ENCODE peak calls at places on chromosomes 1 and 21, in nine cellular contexts. Y is PC-3; Z is PC-9; D is NT2/D1; V is right cardiac atrium; L is fibroblast of lung; N is heart left ventricle; G is CD8-positive, alpha-beta memory T cell; A is IMR-90. K is an unnamed sample. For H3K4me1, the result is how much of the 10 kb centered on the place peaks cover.

GRCh38 chr1:38991638-38992449 is 768 bp downstream of the AKIRIN1 start:
- DNase-seq in Y (peak), Z (peak), D (no peak), V (peak), L (peak), N (peak), G (no peak), A (no peak), K (peak)

GRCh38 chr1:59379028-59379728 is 82.3 kb downstream of the FGGY start:
- DNase-seq in Y (peak), Z (no peak), D (no peak), V (no peak), L (no peak), N (no peak), G (no peak), A (peak), K (no peak)

GRCh38 chr21:29228306-29228705 is 70.4 kb upstream of the BACH1 start:
- DNase-seq in Y (no peak), Z (no peak), D (no peak), V (no peak), L (no peak), N (no peak), G (no peak), A (no peak), K (no peak)

GRCh38 chr1:31568895-31569655 is 7.2 kb upstream of the TINAGL1 start:
- DNase-seq in Y (no peak), Z (no peak), D (no peak), V (no peak), L (no peak), N (peak), G (no peak), A (no peak), K (peak)

GRCh38 chr1:209820986-209821385 is 6.8 kb upstream of the UTP25 start:
- DNase-seq in Y (no peak), Z (no peak), D (no peak), V (no peak), L (no peak), N (no peak), G (no peak), A (no peak), K (no peak)

GRCh38 chr1:60171793-60172192 is 98.2 kb upstream of the C1orf87 start:
- DNase-seq in Y (peak), Z (no peak), D (no peak), V (no peak), L (peak), N (no peak), G (no peak), A (peak), K (no peak)

GRCh38 chr1:18300376-18300775 is 180.4 kb upstream of the KLHDC7A start:
- DNase-seq in Y (no peak), Z (no peak), D (no peak), V (no peak), L (no peak), N (no peak), G (no peak), A (no peak), K (no peak)

GRCh38 chr1:86429830-86430229 is 5.9 kb downstream of the CLCA2 start:
- DNase-seq in Y (peak), Z (peak), D (no peak), V (peak), L (peak), N (peak), G (no peak), A (peak), K (peak)

GRCh38 chr1:26126321-26127084 is 14.9 kb downstream of the PDIK1L start:
- DNase-seq in Y (peak), Z (peak), D (no peak), V (no peak), L (no peak), N (no peak), G (peak), A (peak), K (no peak)

GRCh38 chr1:36224537-36225297 is 474 bp downstream of the THRAP3 start:
- DNase-seq in Y (peak), Z (no peak), D (peak), V (peak), L (peak), N (peak), G (peak), A (peak), K (peak)

GRCh38 chr1:175201061-175201508 is 8.5 kb upstream of the KIAA0040 start:
- DNase-seq in Y (no peak), Z (no peak), D (no peak), V (no peak), L (peak), N (peak), G (no peak), A (peak), K (peak)

GRCh38 chr1:230834292-230834691 is 34.0 kb downstream of the C1orf198 start:
- DNase-seq in Y (no peak), Z (no peak), D (no peak), V (no peak), L (no peak), N (no peak), G (no peak), A (no peak), K (no peak)

GRCh38 chr1:240217398-240217797 is 125.7 kb downstream of the FMN2 start:
- DNase-seq in Y (no peak), Z (no peak), D (no peak), V (no peak), L (no peak), N (no peak), G (no peak), A (peak), K (no peak)

GRCh38 chr1:213947200-213947775 is 40.5 kb upstream of the PROX1 start:
- DNase-seq in Y (no peak), Z (no peak), D (peak), V (no peak), L (no peak), N (no peak), G (no peak), A (no peak), K (no peak)

GRCh38 chr1:9482816-9483572 is 56.3 kb upstream of the SLC25A33 start:
- DNase-seq in Y (no peak), Z (no peak), D (no peak), V (no peak), L (no peak), N (no peak), G (no peak), A (no peak), K (no peak)

GRCh38 chr1:43239484-43239883 is 30.3 kb upstream of the TMEM125 start:
- DNase-seq in Y (no peak), Z (no peak), D (no peak), V (no peak), L (no peak), N (no peak), G (no peak), A (no peak), K (no peak)
- H3K4me3 ChIP-seq in Y (no peak), Z (no peak), D (no peak), V (no peak), L (no peak), N (no peak), G (no peak), A (no peak), K (no peak)

GRCh38 chr1:53291574-53291973 is 36.3 kb downstream of the LRP8 start:
- DNase-seq in Y (peak), Z (no peak), D (no peak), V (no peak), L (no peak), N (no peak), G (no peak), A (no peak), K (no peak)
- H3K4me1 ChIP-seq in Y (under half), Z (under half), D (under half), V (under half), L (under half), N (under half), G (under half), A (under half), K (under half)

GRCh38 chr1:150009604-150010387 is 730 bp downstream of the OTUD7B start:
- DNase-seq in Y (peak), Z (peak), D (peak), V (peak), L (peak), N (peak), G (no peak), A (peak), K (no peak)

GRCh38 chr1:150006881-150007401 is 3.6 kb downstream of the OTUD7B start:
- DNase-seq in Y (peak), Z (no peak), D (no peak), V (no peak), L (peak), N (no peak), G (no peak), A (peak), K (no peak)

GRCh38 chr1:150010388-150011115 is at the start of gene OTUD7B:
- DNase-seq in Y (peak), Z (peak), D (peak), V (peak), L (peak), N (peak), G (peak), A (peak), K (peak)

GRCh38 chr1:150005606-150006005 is 4.9 kb downstream of the OTUD7B start:
- DNase-seq in Y (no peak), Z (no peak), D (no peak), V (no peak), L (no peak), N (no peak), G (no peak), A (no peak), K (no peak)

GRCh38 chr1:150008699-150009098 is 1.8 kb downstream of the OTUD7B start:
- DNase-seq in Y (no peak), Z (no peak), D (no peak), V (no peak), L (no peak), N (no peak), G (no peak), A (no peak), K (no peak)
- H3K4me3 ChIP-seq in Y (peak), Z (peak), D (peak), V (peak), L (peak), N (peak), G (no peak), A (peak), K (peak)

DNA sequence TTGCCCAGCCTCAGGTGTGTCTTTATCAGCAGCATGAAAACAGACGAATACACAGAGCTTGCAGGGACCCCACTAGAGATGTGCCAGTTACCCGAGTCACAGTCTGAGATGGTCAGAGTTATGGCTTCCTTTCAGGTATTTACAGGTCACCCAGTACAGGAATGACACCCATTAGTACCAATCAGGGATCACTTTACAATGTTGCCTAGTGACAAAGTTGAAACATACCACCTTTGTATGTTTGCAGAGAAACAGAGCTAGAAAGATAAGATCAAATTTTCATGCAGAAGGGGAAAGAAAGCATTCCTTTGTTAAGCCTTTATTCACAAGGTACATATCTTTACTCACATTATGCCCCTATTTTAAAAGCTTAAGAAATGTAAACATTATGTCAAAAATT is 137.6 kb downstream of the RGS7 start:
- DNase-seq in Y (peak), Z (no peak), D (no peak), V (no peak), L (no peak), N (no peak), G (no peak), A (no peak), K (no peak)
- H3K4me1 ChIP-seq in Y (under half), Z (under half), D (under half), V (under half), L (under half), N (under half), G (under half), A (under half), K (under half)

DNA sequence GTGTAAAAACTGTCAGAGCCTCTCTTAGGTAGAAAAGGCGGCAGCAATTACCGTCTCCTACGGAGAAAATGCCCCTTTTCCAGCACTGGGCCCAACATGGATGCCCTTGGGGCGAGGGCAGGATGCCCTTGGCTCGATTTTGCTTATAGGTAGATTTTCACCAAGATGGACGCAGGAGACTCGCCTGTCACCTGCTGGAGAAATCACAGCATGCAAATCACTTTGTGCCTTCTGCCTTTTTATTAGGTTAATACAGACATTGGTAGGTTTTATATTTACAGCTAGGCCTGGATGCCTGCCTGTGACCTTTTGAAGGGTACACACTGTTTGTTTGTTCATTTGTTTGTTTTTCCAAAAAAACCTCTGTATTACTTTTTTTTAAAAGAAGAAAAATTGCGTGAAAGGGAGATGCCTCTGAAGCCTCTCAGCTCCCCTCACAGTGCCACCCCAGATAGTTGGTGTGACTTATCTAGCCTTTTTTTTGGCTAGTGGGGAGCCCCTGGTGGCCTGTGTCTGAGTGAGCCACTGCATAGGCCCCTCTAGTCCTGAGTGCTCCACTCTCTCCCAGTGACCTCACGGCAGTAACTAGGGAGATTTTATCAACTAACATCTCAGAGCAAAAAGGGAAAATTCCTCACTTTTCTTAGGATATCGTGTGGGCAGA is 2.5 kb downstream of the ATP1B1 start:
- DNase-seq in Y (peak), Z (no peak), D (no peak), V (no peak), L (no peak), N (no peak), G (no peak), A (peak), K (no peak)
- H3K4me3 ChIP-seq in Y (peak), Z (peak), D (no peak), V (peak), L (peak), N (peak), G (no peak), A (no peak), K (peak)

GRCh38 chr21:40640427-40640826 is 206.5 kb downstream of the DSCAM start:
- DNase-seq in Y (no peak), Z (no peak), D (no peak), V (no peak), L (no peak), N (no peak), G (no peak), A (no peak), K (no peak)
- H3K4me1 ChIP-seq in Y (under half), Z (under half), D (under half), V (under half), L (under half), N (under half), G (under half), A (under half), K (under half)